ENCODE peak calls at places on chromosomes 1 and 21, in four cellular contexts. W, V, H and R are unnamed samples.

GRCh38 chr1:111843177-111843576 is 87.5 kb downstream of the DDX20 start:
- DNase-seq in H (no peak), V (no peak), W (no peak), R (peak)

GRCh38 chr21:29098156-29098555 is 24.7 kb upstream of the CCT8 start:
- DNase-seq in W (no peak), V (no peak), H (no peak), R (no peak)

GRCh38 chr1:39692152-39693064 is 1.2 kb upstream of the HPCAL4 start:
- DNase-seq in W (no peak), H (no peak), V (no peak), R (no peak)

GRCh38 chr1:184698001-184698400 is 56.7 kb downstream of the EDEM3 start:
- DNase-seq in H (no peak), W (no peak), V (no peak), R (no peak)

GRCh38 chr1:91730781-91731732 is 154.9 kb downstream of the TGFBR3 start:
- DNase-seq in V (no peak), W (peak), H (peak), R (no peak)

GRCh38 chr1:41924911-41925310 is 6.2 kb upstream of the HIVEP3 start:
- DNase-seq in V (no peak), W (no peak), H (no peak), R (no peak)

GRCh38 chr1:26218906-26219494 is 15.0 kb upstream of the CEP85 start:
- DNase-seq in V (no peak), H (no peak), W (no peak), R (no peak)

GRCh38 chr1:4072754-4073153 is 172.7 kb upstream of the C1orf174 start:
- DNase-seq in H (no peak), W (peak), V (no peak), R (peak)

GRCh38 chr1:170445096-170445495 is 86.9 kb upstream of the GORAB start:
- DNase-seq in W (no peak), V (peak), H (no peak), R (no peak)

GRCh38 chr1:57131701-57132394 is 166.0 kb upstream of the C8B start:
- DNase-seq in H (no peak), W (no peak), V (no peak), R (no peak)

GRCh38 chr1:228870041-228870713 is 134.9 kb downstream of the RHOU start:
- DNase-seq in H (no peak), V (no peak), W (no peak), R (no peak)

GRCh38 chr1:24905979-24906720 is 23.9 kb downstream of the RUNX3 start:
- DNase-seq in H (peak), W (peak), V (no peak), R (no peak)

GRCh38 chr1:63983391-63984256 is 209.8 kb downstream of the ROR1 start:
- DNase-seq in W (no peak), H (no peak), V (no peak), R (no peak)

GRCh38 chr1:229704157-229704556 is 78.1 kb downstream of the URB2 start:
- DNase-seq in V (no peak), H (no peak), W (no peak), R (no peak)

GRCh38 chr1:235902638-235903542 is 36.2 kb upstream of the LYST start:
- DNase-seq in W (no peak), H (no peak), V (no peak), R (no peak)

GRCh38 chr21:36209626-36210171 is 53.1 kb downstream of the DOP1B start:
- DNase-seq in V (peak), W (no peak), H (peak), R (peak)

GRCh38 chr1:214271174-214271858 is 9.6 kb upstream of the SMYD2 start:
- DNase-seq in W (no peak), H (no peak), V (no peak), R (no peak)

GRCh38 chr1:23902611-23903278 is 10.4 kb downstream of the CNR2 start:
- DNase-seq in H (no peak), V (no peak), W (no peak), R (no peak)

GRCh38 chr1:1299686-1300351 is 7.9 kb downstream of the ACAP3 start:
- DNase-seq in H (no peak), V (no peak), W (no peak), R (no peak)

GRCh38 chr1:247906504-247907047 is 11.2 kb downstream of the OR2W3 start:
- DNase-seq in H (no peak), W (no peak), V (no peak), R (no peak)

GRCh38 chr1:202105571-202106339 is 17.0 kb upstream of the GPR37L1 start:
- DNase-seq in W (no peak), H (no peak), V (no peak), R (no peak)

GRCh38 chr21:45172408-45172807 is 98.0 kb downstream of the ADARB1 start:
- DNase-seq in V (no peak), W (no peak), H (no peak), R (no peak)

GRCh38 chr21:42695324-42696025 is 42.1 kb downstream of the PDE9A start:
- DNase-seq in V (no peak), H (no peak), W (no peak), R (no peak)

GRCh38 chr1:203306089-203306969 is 1.0 kb downstream of the BTG2 start:
- DNase-seq in H (peak), W (peak), V (no peak), R (peak)

GRCh38 chr1:3684031-3684430 is 31.7 kb downstream of the TP73 start:
- DNase-seq in H (no peak), W (no peak), V (no peak), R (no peak)

GRCh38 chr1:159991513-159991912 is 37.5 kb upstream of the SLAMF9 start:
- DNase-seq in W (no peak), H (no peak), V (no peak), R (no peak)

GRCh38 chr21:38269567-38269917 is 12.8 kb downstream of the KCNJ15 start:
- DNase-seq in W (no peak), V (no peak), H (no peak), R (no peak)

GRCh38 chr1:203615182-203615581 is 11.4 kb upstream of the ATP2B4 start:
- DNase-seq in W (no peak), H (no peak), V (no peak), R (no peak)

GRCh38 chr1:29974345-29974744 is 738.0 kb downstream of the PTPRU start:
- DNase-seq in H (no peak), V (peak), W (no peak), R (no peak)

GRCh38 chr21:31520506-31521163 is 138.9 kb upstream of the SOD1 start:
- DNase-seq in V (peak), H (no peak), W (no peak), R (no peak)

GRCh38 chr1:235045921-235046601 is 82.6 kb downstream of the TOMM20 start:
- DNase-seq in V (no peak), W (no peak), H (no peak), R (no peak)

GRCh38 chr1:29676496-29676895 is 440.2 kb downstream of the PTPRU start:
- DNase-seq in V (no peak), H (no peak), W (no peak), R (no peak)

GRCh38 chr1:50332941-50333594 is 90.2 kb downstream of the DMRTA2 start:
- DNase-seq in V (no peak), W (peak), H (peak), R (peak)

DNA sequence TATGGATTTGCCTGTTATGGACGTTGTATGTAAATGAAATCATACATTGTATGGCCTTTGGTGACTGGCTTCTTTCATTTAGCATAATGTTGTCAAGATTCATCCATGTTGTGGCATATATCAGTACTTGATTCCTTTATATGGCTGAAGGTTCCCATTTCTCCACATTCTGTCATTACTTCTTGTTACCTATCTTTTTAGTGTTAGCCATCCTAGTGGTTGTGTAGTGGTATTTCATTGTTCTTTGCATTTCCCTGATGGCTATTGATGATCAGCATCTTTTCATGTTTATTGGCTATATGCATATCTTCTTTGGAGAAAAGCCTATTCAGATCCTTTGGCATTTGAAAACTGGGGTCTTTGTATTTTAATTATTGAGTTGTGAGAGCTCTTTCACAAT is 39.8 kb upstream of the PODN start:
- DNase-seq in W (no peak), V (no peak), H (no peak), R (no peak)
- TF ChIP-seq CTCF in W (no peak), V (no peak), H (no peak), R (no peak)

GRCh38 chr1:33301273-33301984 is 19.5 kb downstream of the A3GALT2 start:
- DNase-seq in V (no peak), H (no peak), W (no peak), R (no peak)

GRCh38 chr1:33299461-33300155 is 21.3 kb downstream of the A3GALT2 start:
- DNase-seq in H (no peak), W (no peak), V (no peak), R (no peak)

GRCh38 chr1:33302325-33302724 is 18.6 kb downstream of the A3GALT2 start:
- DNase-seq in V (no peak), W (no peak), H (no peak), R (no peak)

GRCh38 chr1:33298623-33299277 is 22.1 kb downstream of the A3GALT2 start:
- DNase-seq in V (no peak), W (peak), H (peak), R (peak)

GRCh38 chr1:33300673-33301072 is 20.2 kb downstream of the A3GALT2 start:
- DNase-seq in H (no peak), W (no peak), V (peak), R (peak)
- H3K27ac ChIP-seq in H (no peak), W (no peak), V (no peak), R (peak)

GRCh38 chr1:220732621-220733020 is 15.5 kb upstream of the MTARC2 start:
- DNase-seq in V (no peak), H (no peak), W (no peak), R (no peak)
- H3K4me3 ChIP-seq in V (no peak), H (peak), W (peak), R (no peak)

DNA sequence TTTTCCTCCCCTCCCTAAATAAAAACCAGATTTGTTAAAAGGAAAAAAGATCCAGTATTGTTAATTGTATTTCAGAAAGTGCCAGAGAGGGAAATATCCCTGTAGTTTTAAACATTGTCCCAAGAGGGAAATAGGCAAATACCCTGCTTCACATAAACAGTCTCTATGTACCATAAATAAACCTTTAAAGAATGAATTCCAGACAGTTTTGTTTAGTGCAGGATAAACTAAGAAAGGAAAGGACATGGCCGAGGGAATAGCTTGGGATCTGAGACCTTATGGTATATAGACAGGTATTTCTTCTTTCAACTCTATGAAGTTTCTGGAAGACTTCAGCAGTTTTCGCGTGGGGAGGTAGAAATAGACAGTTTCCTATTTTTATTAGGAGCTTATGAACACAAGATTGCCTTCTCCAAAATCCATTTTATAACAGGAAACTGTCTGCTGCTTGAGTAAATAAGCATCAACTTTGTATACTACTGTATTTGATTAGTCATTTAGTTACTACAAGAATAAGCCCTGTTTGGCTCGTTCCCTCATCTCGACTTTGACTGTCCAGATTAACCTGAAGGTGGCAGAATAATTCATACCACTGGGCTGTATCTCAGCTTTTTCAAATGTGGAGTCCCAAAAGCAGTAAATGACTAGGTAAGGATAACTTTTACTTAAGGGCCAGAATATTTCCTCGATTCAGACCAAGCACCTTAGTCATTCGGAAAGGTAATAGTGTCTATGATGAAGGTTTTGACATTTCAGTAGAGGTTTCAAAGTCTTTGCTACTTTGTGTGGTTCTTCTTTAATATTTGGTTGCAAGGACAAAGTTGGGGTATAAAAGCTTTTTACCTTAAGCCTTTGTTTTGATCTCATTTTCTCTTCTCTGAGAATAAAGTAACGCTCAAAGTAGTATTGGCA is 177.5 kb downstream of the VPS13D start:
- DNase-seq in H (no peak), W (no peak), V (peak), R (no peak)
- TF ChIP-seq CTCF in H (peak), W (peak), V (peak), R (peak)

GRCh38 chr1:156727492-156727891 is 777 bp upstream of the METTL25B start:
- DNase-seq in H (no peak), W (no peak), V (no peak), R (no peak)
- H3K27ac ChIP-seq in H (peak), W (peak), V (no peak), R (no peak)

GRCh38 chr1:239317948-239318347 is 68.4 kb upstream of the CHRM3 start:
- DNase-seq in V (no peak), H (no peak), W (no peak), R (no peak)

GRCh38 chr1:239311331-239311730 is 75.0 kb upstream of the CHRM3 start:
- DNase-seq in V (no peak), H (no peak), W (no peak), R (no peak)

DNA sequence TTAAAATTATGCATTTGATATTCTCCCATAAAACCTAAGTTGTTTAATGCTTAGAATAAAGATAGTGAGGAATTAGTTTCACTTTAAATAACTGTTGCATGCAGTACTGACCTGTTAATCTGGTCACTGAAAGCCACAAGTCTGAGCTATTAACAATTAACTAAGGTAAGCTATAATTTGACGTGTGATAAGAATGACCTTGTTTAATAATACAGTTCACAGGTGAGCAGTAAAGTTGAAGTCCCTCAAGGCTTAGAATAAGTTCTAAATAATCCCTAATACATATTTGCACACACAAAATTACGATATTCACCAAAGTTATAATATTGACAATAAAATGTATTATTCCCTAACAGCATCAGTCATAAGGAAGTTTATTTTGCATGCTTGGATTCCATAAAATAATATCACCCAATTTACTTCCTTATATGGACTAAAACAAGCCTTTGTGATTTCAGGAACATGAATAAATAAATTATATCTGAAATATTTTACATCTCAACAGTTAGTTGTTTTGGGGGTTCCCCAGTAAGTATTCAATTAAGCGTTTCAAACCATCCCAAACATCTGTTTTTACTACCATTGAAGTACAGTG is 70.6 kb upstream of the CHRM3 start:
- DNase-seq in W (no peak), H (no peak), V (no peak), R (no peak)
- H3K4me3 ChIP-seq in W (peak), H (no peak), V (no peak), R (no peak)

DNA sequence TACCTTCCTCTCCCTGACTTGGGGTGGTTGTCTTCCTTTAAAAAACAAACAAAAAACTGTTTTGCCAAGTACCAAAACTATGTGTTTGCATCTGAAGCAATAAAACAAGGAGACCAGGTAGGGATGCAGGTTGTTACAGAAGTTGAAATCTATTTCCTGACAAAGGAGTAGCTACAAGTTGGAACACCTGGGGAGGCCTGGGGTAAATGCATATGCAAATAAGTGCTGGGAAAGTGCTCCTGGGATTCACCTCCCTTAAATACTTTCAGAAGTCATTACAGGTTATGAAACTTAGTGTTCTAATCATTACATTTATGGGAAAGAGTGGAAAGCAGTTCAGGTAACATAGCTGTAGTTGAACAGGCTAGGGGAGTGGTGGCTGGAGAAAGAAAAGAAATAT is 1.9 kb upstream of the TSNAX start:
- DNase-seq in W (no peak), V (no peak), H (no peak), R (no peak)
- TF ChIP-seq CTCF in W (no peak), V (no peak), H (no peak), R (no peak)

GRCh38 chr1:221117548-221117951 is 238.3 kb downstream of the HLX start:
- DNase-seq in W (peak), H (peak), V (peak), R (no peak)
- H3K27ac ChIP-seq in W (peak), H (peak), V (no peak), R (no peak)

GRCh38 chr1:20670936-20671335 is 9.8 kb upstream of the DDOST start:
- DNase-seq in V (no peak), H (no peak), W (no peak), R (no peak)
- H3K4me3 ChIP-seq in V (no peak), H (no peak), W (no peak), R (no peak)